ENCODE peak calls at places on chromosomes 11 and 22, in four cellular contexts. One of them, this sample, is unnamed.

GRCh38 chr22:49677495-49677889 is 150.2 kb downstream of the BRD1 start:
- DNase-seq in K562: no peak
- DNase-seq in HepG2: no peak
- DNase-seq in GM12878: no peak
- DNase-seq in this sample: no peak

GRCh38 chr11:79414644-79415317 is 26.0 kb downstream of the TENM4 start:
- DNase-seq in K562: no peak
- DNase-seq in HepG2: no peak
- DNase-seq in GM12878: no peak
- DNase-seq in this sample: no peak

GRCh38 chr22:42330953-42331525 is 60.6 kb upstream of the TCF20 start:
- DNase-seq in GM12878: no peak
- DNase-seq in HepG2: no peak
- DNase-seq in K562: no peak
- DNase-seq in this sample: peak

GRCh38 chr11:13207665-13208594 is 69.7 kb upstream of the BMAL1 start:
- DNase-seq in HepG2: peak
- DNase-seq in GM12878: no peak
- DNase-seq in K562: peak
- DNase-seq in this sample: no peak

GRCh38 chr11:95647805-95648379 is 141.7 kb downstream of the FAM76B start:
- DNase-seq in HepG2: no peak
- DNase-seq in GM12878: no peak
- DNase-seq in K562: no peak
- DNase-seq in this sample: no peak

GRCh38 chr11:45102810-45103621 is 43.4 kb upstream of the PRDM11 start:
- DNase-seq in K562: peak
- DNase-seq in HepG2: peak
- DNase-seq in GM12878: peak
- DNase-seq in this sample: peak

GRCh38 chr22:18075101-18075730 is 2.6 kb upstream of the PEX26 start:
- DNase-seq in HepG2: no peak
- DNase-seq in K562: no peak
- DNase-seq in GM12878: no peak
- DNase-seq in this sample: no peak

GRCh38 chr11:112525270-112525669 is 264.6 kb upstream of the PLET1 start:
- DNase-seq in GM12878: no peak
- DNase-seq in K562: no peak
- DNase-seq in HepG2: no peak
- DNase-seq in this sample: no peak

GRCh38 chr22:35648066-35649025 is at the start of gene APOL6:
- DNase-seq in GM12878: peak
- DNase-seq in HepG2: peak
- DNase-seq in K562: no peak
- DNase-seq in this sample: no peak

GRCh38 chr11:72814831-72815618 is 814 bp downstream of the ATG16L2 start:
- DNase-seq in GM12878: no peak
- DNase-seq in K562: peak
- DNase-seq in HepG2: peak
- DNase-seq in this sample: peak

GRCh38 chr11:73318501-73319011 is 10.5 kb downstream of the ARHGEF17 start:
- DNase-seq in HepG2: no peak
- DNase-seq in GM12878: no peak
- DNase-seq in K562: no peak
- DNase-seq in this sample: no peak

GRCh38 chr11:47453365-47453764 is 4.4 kb upstream of the RAPSN start:
- DNase-seq in K562: peak
- DNase-seq in GM12878: no peak
- DNase-seq in HepG2: no peak
- DNase-seq in this sample: no peak

DNA sequence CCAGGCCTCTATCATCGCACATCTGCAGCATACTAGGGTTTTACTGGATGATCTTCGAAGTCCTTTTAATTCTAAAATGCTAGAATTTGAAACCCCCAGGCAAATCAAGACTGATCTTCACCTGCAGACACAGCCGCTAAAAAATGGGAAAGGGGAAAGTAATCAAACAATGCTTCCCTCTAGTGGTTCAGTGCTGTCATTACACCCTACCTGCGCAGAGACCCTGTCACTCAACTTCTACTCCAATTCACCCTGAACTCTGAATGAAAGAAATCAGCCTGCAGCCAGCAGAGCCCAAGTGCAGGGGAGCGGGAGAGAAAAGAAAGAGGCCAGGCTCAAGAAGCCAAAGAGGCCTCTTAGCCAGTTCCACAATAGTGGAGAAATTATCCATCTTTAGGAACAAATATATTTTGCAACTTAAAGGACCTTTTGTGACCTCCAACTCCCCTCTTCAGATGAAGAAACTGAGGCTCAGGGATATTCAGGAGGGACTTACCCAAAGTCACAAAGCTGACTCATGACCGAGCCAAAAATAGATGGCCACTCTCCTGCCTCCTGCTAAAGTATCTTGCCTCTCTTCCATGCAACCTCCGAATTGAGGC is 33.0 kb downstream of the SERGEF start:
- DNase-seq in HepG2: peak
- DNase-seq in K562: peak
- DNase-seq in GM12878: no peak
- DNase-seq in this sample: peak
- TF ChIP-seq BHLHE40 in HepG2: no peak
- TF ChIP-seq BHLHE40 in K562: no peak
- TF ChIP-seq BHLHE40 in GM12878: no peak
- TF ChIP-seq BHLHE40 in this sample: no peak

DNA sequence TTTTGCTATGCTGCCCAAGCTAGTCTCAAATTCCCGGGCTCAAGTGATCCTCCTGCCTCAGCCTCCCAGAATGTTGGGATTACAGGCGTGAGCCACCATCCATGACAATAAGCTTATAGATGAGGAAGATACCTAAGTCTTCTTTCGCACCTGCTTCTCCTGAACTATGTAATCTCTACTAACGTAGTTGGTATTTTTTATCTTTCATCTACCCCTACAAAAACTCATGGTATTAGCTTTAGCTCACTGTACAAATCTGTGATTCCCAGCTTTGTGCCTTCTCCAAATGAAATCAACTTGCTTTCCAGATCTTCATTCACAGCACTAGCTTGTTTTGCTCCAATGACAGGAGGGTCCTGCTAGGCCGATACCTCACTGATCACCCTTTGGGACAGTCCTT is 36.4 kb downstream of the PI4KA start:
- DNase-seq in GM12878: no peak
- DNase-seq in K562: no peak
- DNase-seq in HepG2: no peak
- DNase-seq in this sample: no peak
- TF ChIP-seq TARDBP in GM12878: no peak
- TF ChIP-seq TARDBP in K562: no peak
- TF ChIP-seq TARDBP in HepG2: no peak
- TF ChIP-seq TARDBP in this sample: no peak

DNA sequence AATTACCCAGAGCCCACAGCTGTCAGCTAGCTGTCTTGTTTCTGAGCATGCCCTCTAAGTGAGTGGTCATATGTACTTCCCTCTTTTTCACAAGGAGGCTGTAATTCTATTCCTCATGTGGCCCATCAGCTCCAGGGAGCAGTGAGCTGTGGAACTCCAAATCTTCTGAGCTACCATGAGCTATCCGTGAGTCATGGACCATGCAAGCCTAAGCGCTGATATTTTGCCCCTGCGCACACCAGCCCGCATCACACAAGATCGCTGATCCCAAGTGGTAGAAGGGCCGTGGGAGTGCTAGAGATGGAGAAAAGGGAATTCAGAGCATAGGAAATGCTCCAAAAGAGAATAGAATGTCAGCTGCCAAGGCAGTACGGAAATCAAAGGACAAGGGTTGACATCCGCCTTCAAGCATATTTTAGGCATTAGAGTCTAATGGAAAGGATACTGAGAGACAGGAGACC is 5.5 kb downstream of the FJX1 start:
- DNase-seq in HepG2: no peak
- DNase-seq in K562: no peak
- DNase-seq in GM12878: no peak
- DNase-seq in this sample: no peak
- TF ChIP-seq FOXK2 in HepG2: no peak
- TF ChIP-seq FOXK2 in K562: no peak
- TF ChIP-seq FOXK2 in GM12878: no peak
- TF ChIP-seq FOXK2 in this sample: no peak

GRCh38 chr22:21080435-21081137 is 34.8 kb downstream of the LRRC74B start:
- DNase-seq in HepG2: no peak
- DNase-seq in GM12878: no peak
- DNase-seq in K562: peak
- DNase-seq in this sample: no peak

GRCh38 chr22:21078916-21079315 is 33.2 kb downstream of the LRRC74B start:
- DNase-seq in K562: peak
- DNase-seq in HepG2: no peak
- DNase-seq in GM12878: no peak
- DNase-seq in this sample: no peak

GRCh38 chr22:21076907-21077625 is 31.3 kb downstream of the LRRC74B start:
- DNase-seq in HepG2: no peak
- DNase-seq in K562: peak
- DNase-seq in GM12878: no peak
- DNase-seq in this sample: no peak

GRCh38 chr22:21077884-21078508 is 32.2 kb downstream of the LRRC74B start:
- DNase-seq in GM12878: no peak
- DNase-seq in K562: peak
- DNase-seq in HepG2: no peak
- DNase-seq in this sample: no peak

GRCh38 chr22:21079493-21079892 is 33.7 kb downstream of the LRRC74B start:
- DNase-seq in K562: peak
- DNase-seq in GM12878: no peak
- DNase-seq in HepG2: no peak
- DNase-seq in this sample: no peak
- TF ChIP-seq BHLHE40 in K562: no peak
- TF ChIP-seq BHLHE40 in GM12878: no peak
- TF ChIP-seq BHLHE40 in HepG2: no peak
- TF ChIP-seq BHLHE40 in this sample: no peak

GRCh38 chr11:43579171-43579918 is 101.2 kb upstream of the HSD17B12 start:
- DNase-seq in HepG2: no peak
- DNase-seq in GM12878: no peak
- DNase-seq in K562: peak
- DNase-seq in this sample: peak
- TF ChIP-seq TARDBP in HepG2: no peak
- TF ChIP-seq TARDBP in GM12878: no peak
- TF ChIP-seq TARDBP in K562: no peak
- TF ChIP-seq TARDBP in this sample: no peak

GRCh38 chr22:38190581-38190980 is 9.0 kb upstream of the PLA2G6 start:
- DNase-seq in K562: no peak
- DNase-seq in GM12878: no peak
- DNase-seq in HepG2: no peak
- DNase-seq in this sample: no peak

GRCh38 chr22:38186429-38186828 is 4.8 kb upstream of the PLA2G6 start:
- DNase-seq in HepG2: no peak
- DNase-seq in K562: no peak
- DNase-seq in GM12878: no peak
- DNase-seq in this sample: no peak

GRCh38 chr22:38187413-38188212 is 6.0 kb upstream of the PLA2G6 start:
- DNase-seq in GM12878: no peak
- DNase-seq in K562: no peak
- DNase-seq in HepG2: peak
- DNase-seq in this sample: no peak

GRCh38 chr22:38191115-38191514 is 9.5 kb upstream of the PLA2G6 start:
- DNase-seq in K562: no peak
- DNase-seq in GM12878: no peak
- DNase-seq in HepG2: no peak
- DNase-seq in this sample: no peak

GRCh38 chr22:38189104-38189503 is 7.5 kb upstream of the PLA2G6 start:
- DNase-seq in K562: no peak
- DNase-seq in GM12878: no peak
- DNase-seq in HepG2: no peak
- DNase-seq in this sample: no peak
- TF ChIP-seq FOXK2 in K562: no peak
- TF ChIP-seq FOXK2 in GM12878: no peak
- TF ChIP-seq FOXK2 in HepG2: no peak
- TF ChIP-seq FOXK2 in this sample: no peak

GRCh38 chr11:831951-832528 is 712 bp upstream of the CD151 start:
- DNase-seq in K562: no peak
- DNase-seq in GM12878: no peak
- DNase-seq in HepG2: no peak
- DNase-seq in this sample: no peak

GRCh38 chr11:832529-833113 is at the start of gene CD151:
- DNase-seq in HepG2: no peak
- DNase-seq in GM12878: no peak
- DNase-seq in K562: peak
- DNase-seq in this sample: peak

GRCh38 chr11:834371-835316 is 1.9 kb downstream of the CD151 start:
- DNase-seq in GM12878: no peak
- DNase-seq in K562: no peak
- DNase-seq in HepG2: no peak
- DNase-seq in this sample: no peak

GRCh38 chr11:833849-834311 is 1.1 kb downstream of the CD151 start:
- DNase-seq in GM12878: no peak
- DNase-seq in K562: no peak
- DNase-seq in HepG2: no peak
- DNase-seq in this sample: no peak

DNA sequence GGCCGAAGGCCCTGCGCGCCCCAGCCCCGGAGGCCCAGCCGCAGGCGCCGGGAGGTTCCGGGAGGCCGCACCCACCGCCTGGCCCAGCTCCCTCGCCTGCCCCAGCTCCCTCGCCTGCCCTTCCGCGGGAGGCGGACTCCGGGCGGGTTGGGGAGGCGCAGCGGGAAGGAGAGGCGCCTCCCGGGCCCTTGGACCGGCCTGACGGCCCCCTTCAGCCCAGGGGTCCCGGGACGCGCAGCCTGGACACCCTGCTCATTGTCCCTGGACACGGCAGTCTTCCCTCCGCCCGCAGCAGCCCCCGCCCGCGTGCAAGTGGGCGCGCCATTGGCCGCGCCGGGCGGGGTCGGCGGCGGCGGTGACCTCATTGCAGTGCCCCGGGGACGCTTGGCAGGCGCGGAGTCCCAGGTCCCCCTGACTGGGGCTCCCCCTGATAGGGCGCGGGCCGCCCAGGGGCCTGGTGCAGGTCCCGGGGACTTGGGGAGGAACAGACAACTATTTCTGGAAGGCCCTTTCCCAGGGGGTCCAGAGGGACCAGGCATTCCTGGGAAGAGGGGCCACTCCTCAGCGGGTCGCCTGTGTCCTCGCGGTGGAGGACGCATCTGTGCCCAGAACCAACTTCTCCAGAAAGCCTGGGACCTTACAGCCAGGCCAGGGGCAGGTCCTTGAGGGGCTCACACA is 501 bp downstream of the CD151 start:
- DNase-seq in HepG2: no peak
- DNase-seq in GM12878: no peak
- DNase-seq in K562: peak
- DNase-seq in this sample: peak
- TF ChIP-seq BHLHE40 in HepG2: no peak
- TF ChIP-seq BHLHE40 in GM12878: no peak
- TF ChIP-seq BHLHE40 in K562: no peak
- TF ChIP-seq BHLHE40 in this sample: no peak

GRCh38 chr11:69470793-69471192 is 10.7 kb upstream of the LINC01488 start:
- DNase-seq in K562: no peak
- DNase-seq in GM12878: no peak
- DNase-seq in HepG2: no peak
- DNase-seq in this sample: no peak

GRCh38 chr11:69472053-69472765 is 9.3 kb upstream of the LINC01488 start:
- DNase-seq in GM12878: no peak
- DNase-seq in K562: no peak
- DNase-seq in HepG2: no peak
- DNase-seq in this sample: no peak

GRCh38 chr11:69472766-69473519 is 8.5 kb upstream of the LINC01488 start:
- DNase-seq in GM12878: no peak
- DNase-seq in K562: no peak
- DNase-seq in HepG2: no peak
- DNase-seq in this sample: no peak

GRCh38 chr11:69470301-69470700 is 11.2 kb upstream of the LINC01488 start:
- DNase-seq in GM12878: no peak
- DNase-seq in K562: no peak
- DNase-seq in HepG2: peak
- DNase-seq in this sample: no peak

GRCh38 chr11:69471329-69472052 is 10.0 kb upstream of the LINC01488 start:
- DNase-seq in K562: no peak
- DNase-seq in HepG2: no peak
- DNase-seq in GM12878: no peak
- DNase-seq in this sample: no peak
- TF ChIP-seq TARDBP in K562: no peak
- TF ChIP-seq TARDBP in HepG2: no peak
- TF ChIP-seq TARDBP in GM12878: no peak
- TF ChIP-seq TARDBP in this sample: no peak

This sample was measured in HEK293T.